ENCODE peak calls at places on chromosomes 12 and 14, in six cellular contexts. One of them, this sample, is unnamed.

GRCh38 chr12:49672351-49673181 is 34.6 kb downstream of the FMNL3 start:
- DNase-seq in HepG2: no peak
- DNase-seq in HL-60: no peak
- DNase-seq in GM12878: no peak
- DNase-seq in SK-N-SH: no peak
- DNase-seq in H1: no peak
- DNase-seq in this sample: no peak

GRCh38 chr12:45268672-45269406 is 52.9 kb downstream of the ANO6 start:
- DNase-seq in HepG2: peak
- DNase-seq in HL-60: no peak
- DNase-seq in GM12878: no peak
- DNase-seq in SK-N-SH: peak
- DNase-seq in H1: no peak
- DNase-seq in this sample: peak

GRCh38 chr14:101620039-101620788 is 58.9 kb downstream of the DIO3 start:
- DNase-seq in HepG2: no peak
- DNase-seq in HL-60: no peak
- DNase-seq in GM12878: no peak
- DNase-seq in SK-N-SH: no peak
- DNase-seq in H1: no peak
- DNase-seq in this sample: no peak

GRCh38 chr14:101072945-101073597 is 169.5 kb upstream of the RTL1 start:
- DNase-seq in HepG2: peak
- DNase-seq in HL-60: peak
- DNase-seq in GM12878: no peak
- DNase-seq in SK-N-SH: peak
- DNase-seq in H1: peak
- DNase-seq in this sample: peak

GRCh38 chr12:81079280-81080076 is 1.6 kb downstream of the ACSS3 start:
- DNase-seq in HepG2: peak
- DNase-seq in HL-60: no peak
- DNase-seq in GM12878: no peak
- DNase-seq in SK-N-SH: no peak
- DNase-seq in H1: no peak
- DNase-seq in this sample: no peak

GRCh38 chr12:62191747-62192485 is 68.3 kb upstream of the USP15 start:
- DNase-seq in HepG2: no peak
- DNase-seq in HL-60: no peak
- DNase-seq in GM12878: no peak
- DNase-seq in SK-N-SH: peak
- DNase-seq in H1: peak
- DNase-seq in this sample: no peak

GRCh38 chr14:23327947-23328744 is 6.9 kb downstream of the PABPN1 start:
- DNase-seq in HepG2: peak
- DNase-seq in HL-60: no peak
- DNase-seq in GM12878: no peak
- DNase-seq in SK-N-SH: peak
- DNase-seq in H1: peak
- DNase-seq in this sample: peak

GRCh38 chr12:40988831-40989230 is 199.3 kb upstream of the PDZRN4 start:
- DNase-seq in HepG2: no peak
- DNase-seq in HL-60: no peak
- DNase-seq in GM12878: no peak
- DNase-seq in SK-N-SH: no peak
- DNase-seq in H1: no peak
- DNase-seq in this sample: no peak

GRCh38 chr12:24948452-24948815 is 467 bp downstream of the BCAT1 start:
- DNase-seq in HepG2: no peak
- DNase-seq in HL-60: no peak
- DNase-seq in GM12878: peak
- DNase-seq in SK-N-SH: peak
- DNase-seq in H1: peak
- DNase-seq in this sample: peak

GRCh38 chr12:95336387-95337067 is 118.9 kb downstream of the VEZT start:
- DNase-seq in HepG2: peak
- DNase-seq in HL-60: no peak
- DNase-seq in GM12878: no peak
- DNase-seq in SK-N-SH: peak
- DNase-seq in H1: peak
- DNase-seq in this sample: no peak

DNA sequence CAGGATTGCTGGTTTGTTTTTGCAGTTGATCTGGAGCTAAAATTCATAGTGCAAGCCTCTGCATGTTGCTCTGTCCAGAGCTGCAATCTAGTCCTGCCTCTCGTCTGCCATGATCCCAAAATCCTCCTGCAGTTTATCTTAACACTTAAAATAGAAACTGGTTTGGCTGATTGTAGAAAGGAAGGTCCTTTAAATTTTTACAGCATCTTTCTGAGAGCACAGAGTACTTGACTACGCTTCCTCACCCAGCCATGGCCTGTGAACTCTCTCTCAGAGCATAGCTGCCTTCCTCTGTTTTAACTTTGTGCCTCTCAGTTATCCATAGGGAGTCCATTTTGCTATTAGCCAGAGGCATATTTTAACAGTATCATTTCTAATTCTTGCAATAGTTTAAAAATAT is 877.1 kb downstream of the C12orf50 start:
- DNase-seq in HepG2: no peak
- DNase-seq in HL-60: no peak
- DNase-seq in GM12878: no peak
- DNase-seq in SK-N-SH: no peak
- DNase-seq in H1: no peak
- DNase-seq in this sample: no peak
- TF ChIP-seq GABPA in HepG2: no peak
- TF ChIP-seq GABPA in HL-60: no peak
- TF ChIP-seq GABPA in GM12878: no peak
- TF ChIP-seq GABPA in SK-N-SH: no peak
- TF ChIP-seq GABPA in H1: no peak
- TF ChIP-seq GABPA in this sample: no peak

DNA sequence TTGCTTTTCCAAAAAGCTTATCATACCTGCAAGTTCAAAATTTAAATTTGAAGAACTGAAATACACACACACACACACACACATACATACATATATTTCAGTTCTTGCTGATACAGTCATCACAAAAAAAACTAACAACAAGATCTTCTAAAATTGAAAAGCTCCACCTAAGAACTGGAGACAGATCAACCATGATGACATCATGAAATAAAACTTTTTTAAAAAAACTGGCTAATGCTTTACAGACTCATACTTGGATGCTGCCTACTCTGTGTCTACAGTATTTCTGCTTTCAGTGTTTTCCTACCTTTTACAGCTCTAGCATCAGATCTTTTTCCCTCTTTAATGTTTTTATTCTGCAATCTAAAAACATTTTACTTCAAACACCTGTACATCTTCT is 261.4 kb downstream of the DIO2 start:
- DNase-seq in HepG2: no peak
- DNase-seq in HL-60: no peak
- DNase-seq in GM12878: no peak
- DNase-seq in SK-N-SH: no peak
- DNase-seq in H1: no peak
- DNase-seq in this sample: no peak
- TF ChIP-seq GABPA in HepG2: no peak
- TF ChIP-seq GABPA in HL-60: no peak
- TF ChIP-seq GABPA in GM12878: no peak
- TF ChIP-seq GABPA in SK-N-SH: no peak
- TF ChIP-seq GABPA in H1: no peak
- TF ChIP-seq GABPA in this sample: no peak

GRCh38 chr14:65738339-65738738 is 325.8 kb downstream of the FUT8 start:
- DNase-seq in HepG2: no peak
- DNase-seq in HL-60: no peak
- DNase-seq in GM12878: no peak
- DNase-seq in SK-N-SH: no peak
- DNase-seq in H1: no peak
- DNase-seq in this sample: no peak
- TF ChIP-seq GABPA in HepG2: no peak
- TF ChIP-seq GABPA in HL-60: no peak
- TF ChIP-seq GABPA in GM12878: no peak
- TF ChIP-seq GABPA in SK-N-SH: no peak
- TF ChIP-seq GABPA in H1: no peak
- TF ChIP-seq GABPA in this sample: no peak

GRCh38 chr12:79164890-79165289 is 300.3 kb downstream of the SYT1 start:
- DNase-seq in HepG2: no peak
- DNase-seq in HL-60: no peak
- DNase-seq in GM12878: no peak
- DNase-seq in SK-N-SH: no peak
- DNase-seq in H1: no peak
- DNase-seq in this sample: no peak

GRCh38 chr12:79156846-79157463 is 292.4 kb downstream of the SYT1 start:
- DNase-seq in HepG2: no peak
- DNase-seq in HL-60: no peak
- DNase-seq in GM12878: no peak
- DNase-seq in SK-N-SH: no peak
- DNase-seq in H1: no peak
- DNase-seq in this sample: no peak

GRCh38 chr12:79161249-79161934 is 296.8 kb downstream of the SYT1 start:
- DNase-seq in HepG2: no peak
- DNase-seq in HL-60: no peak
- DNase-seq in GM12878: no peak
- DNase-seq in SK-N-SH: no peak
- DNase-seq in H1: no peak
- DNase-seq in this sample: no peak

GRCh38 chr12:79168687-79169086 is 304.1 kb downstream of the SYT1 start:
- DNase-seq in HepG2: no peak
- DNase-seq in HL-60: no peak
- DNase-seq in GM12878: no peak
- DNase-seq in SK-N-SH: no peak
- DNase-seq in H1: no peak
- DNase-seq in this sample: no peak

DNA sequence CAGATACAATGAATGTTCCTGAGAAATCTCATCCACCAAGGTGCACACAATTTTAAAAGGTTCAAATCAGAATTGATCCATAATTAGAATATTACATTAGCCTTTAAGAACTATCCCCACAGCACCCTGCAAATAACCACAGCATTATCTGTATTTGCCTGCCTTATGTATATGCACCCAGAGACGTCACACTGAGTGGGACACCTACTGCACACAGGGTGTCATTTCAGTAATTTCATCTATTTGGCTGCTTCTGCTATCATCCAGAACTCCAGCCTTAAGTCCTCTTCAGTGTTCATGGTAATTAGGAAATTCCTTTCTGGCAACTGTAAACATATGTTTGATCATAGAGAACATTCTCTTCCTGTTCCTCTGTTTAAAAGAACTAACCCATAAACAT is 298.4 kb downstream of the SYT1 start:
- DNase-seq in HepG2: no peak
- DNase-seq in HL-60: no peak
- DNase-seq in GM12878: no peak
- DNase-seq in SK-N-SH: no peak
- DNase-seq in H1: no peak
- DNase-seq in this sample: no peak
- TF ChIP-seq GABPA in HepG2: no peak
- TF ChIP-seq GABPA in HL-60: no peak
- TF ChIP-seq GABPA in GM12878: no peak
- TF ChIP-seq GABPA in SK-N-SH: no peak
- TF ChIP-seq GABPA in H1: no peak
- TF ChIP-seq GABPA in this sample: no peak

This sample was measured in K562.